ENCODE peak calls at places on chromosomes 5 and 9, in seven cellular contexts. G is sigmoid colon, O is endothelial cell, K is natural killer cell, E is chondrocyte, P is A549, X is right atrium auricular region. T is an unnamed sample.

GRCh38 chr5:164663223-164663989 is 1158.0 kb downstream of the MAT2B start:
- DNase-seq in E (no peak), P (no peak), G (no peak), X (no peak), K (no peak), O (no peak), T (no peak)

GRCh38 chr5:172691886-172692285 is 50.8 kb downstream of the NEURL1B start:
- DNase-seq in X (no peak), K (no peak), G (peak), P (no peak), E (peak), O (no peak), T (no peak)

GRCh38 chr9:114806571-114806970 is 732 bp upstream of the TNFSF15 start:
- DNase-seq in G (no peak), P (no peak), E (no peak), X (no peak), O (no peak), K (no peak), T (no peak)

GRCh38 chr5:80069918-80070318 is 34.8 kb downstream of the THBS4 start:
- DNase-seq in E (no peak), G (no peak), O (no peak), K (no peak), X (peak), P (no peak), T (no peak)

GRCh38 chr5:43780586-43780985 is 177.6 kb downstream of the NNT start:
- DNase-seq in K (no peak), G (no peak), X (no peak), O (no peak), P (no peak), E (no peak), T (no peak)

GRCh38 chr5:42520203-42520602 is 97.0 kb downstream of the GHR start:
- DNase-seq in E (no peak), K (no peak), G (no peak), P (no peak), O (no peak), X (no peak), T (no peak)

GRCh38 chr5:38827525-38827924 is 18.3 kb upstream of the OSMR start:
- DNase-seq in X (no peak), E (no peak), O (no peak), P (no peak), K (no peak), G (no peak), T (no peak)

GRCh38 chr9:35552837-35553236 is 52.2 kb upstream of the TESK1 start:
- DNase-seq in X (no peak), E (no peak), K (no peak), O (no peak), P (no peak), G (no peak), T (no peak)

GRCh38 chr5:131068893-131069643 is 96.0 kb downstream of the HINT1 start:
- DNase-seq in P (no peak), E (no peak), X (no peak), K (peak), G (no peak), O (no peak), T (no peak)

GRCh38 chr5:71693828-71694427 is 25.1 kb upstream of the CARTPT start:
- DNase-seq in P (no peak), O (peak), G (no peak), X (no peak), E (no peak), K (no peak), T (no peak)

GRCh38 chr9:133375724-133376654 is at the start of the genes STKLD1 and SURF4:
- DNase-seq in P (peak), K (peak), O (peak), E (peak), X (peak), G (peak), T (peak)

GRCh38 chr5:105573575-105573974 is 2011.0 kb upstream of the NUDT12 start:
- DNase-seq in E (no peak), G (no peak), O (no peak), X (no peak), P (no peak), K (no peak), T (no peak)

GRCh38 chr5:1413611-1414241 is 31.5 kb downstream of the SLC6A3 start:
- DNase-seq in X (no peak), K (no peak), G (peak), E (peak), P (no peak), O (no peak), T (no peak)

GRCh38 chr5:110625376-110625999 is 101.0 kb downstream of the TMEM232 start:
- DNase-seq in X (no peak), O (no peak), K (no peak), G (no peak), E (no peak), P (peak), T (no peak)

GRCh38 chr9:115327441-115328122 is 209.6 kb upstream of the TNC start:
- DNase-seq in E (no peak), X (no peak), K (no peak), G (no peak), O (no peak), P (no peak), T (no peak)

GRCh38 chr9:114141553-114142548 is 13.5 kb upstream of the COL27A1 start:
- DNase-seq in O (no peak), K (no peak), E (no peak), X (no peak), G (no peak), P (no peak), T (no peak)

GRCh38 chr9:136154943-136155342 is 36.3 kb upstream of the TMEM250 start:
- DNase-seq in K (no peak), P (no peak), X (no peak), O (no peak), G (no peak), E (no peak), T (no peak)

GRCh38 chr9:110095776-110096175 is 112.2 kb downstream of the C9orf152 start:
- DNase-seq in P (no peak), X (no peak), O (no peak), G (no peak), K (no peak), E (no peak), T (no peak)

GRCh38 chr5:1909346-1909985 is 26.7 kb upstream of the IRX4 start:
- DNase-seq in P (no peak), K (no peak), X (no peak), G (peak), E (peak), O (no peak), T (no peak)

GRCh38 chr5:141734501-141735231 is 52.6 kb upstream of the ARAP3 start:
- DNase-seq in X (no peak), E (no peak), G (no peak), P (peak), K (no peak), O (peak), T (no peak)

GRCh38 chr5:56346717-56347116 is 113.6 kb upstream of the ANKRD55 start:
- DNase-seq in O (no peak), X (no peak), G (no peak), E (no peak), P (no peak), K (no peak), T (no peak)

GRCh38 chr9:111974092-111974681 is 77.6 kb downstream of the UGCG start:
- DNase-seq in E (no peak), G (no peak), K (no peak), P (no peak), X (no peak), O (no peak), T (no peak)

DNA sequence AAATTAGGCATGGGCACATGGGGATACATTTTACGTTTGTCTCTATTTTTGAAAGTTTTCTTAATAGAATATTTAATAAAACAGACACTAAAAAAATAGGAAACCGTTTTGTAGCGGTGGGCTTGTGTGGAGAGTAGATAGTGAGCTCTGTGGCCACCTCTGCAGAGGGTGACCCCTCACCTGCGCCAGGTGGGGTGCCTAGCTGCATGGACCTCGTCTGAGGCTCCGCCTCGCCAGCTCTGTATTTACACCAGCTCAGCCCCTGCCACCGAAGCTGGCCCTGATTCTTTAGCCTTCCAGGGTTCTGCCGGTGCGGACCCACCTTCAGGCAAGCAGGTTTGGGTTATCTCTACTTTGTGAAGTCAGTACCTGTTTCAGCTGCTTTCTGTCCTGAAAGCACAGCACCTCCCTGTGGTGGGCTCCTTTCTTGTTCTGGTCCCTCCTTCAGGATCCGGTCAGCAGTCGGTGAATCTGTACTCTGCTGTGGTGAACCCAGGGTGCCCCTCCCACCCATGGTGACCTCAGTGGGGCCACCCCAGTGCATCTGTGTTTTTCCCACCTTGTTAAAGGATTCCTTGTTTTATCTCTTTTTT is 105.2 kb upstream of the CACNA1B start:
- DNase-seq in X (no peak), K (no peak), O (peak), G (peak), E (no peak), P (no peak), T (no peak)
- TF ChIP-seq CTCF in X (no peak), K (no peak), O (no peak), G (no peak), E (peak), P (peak), T (no peak)

DNA sequence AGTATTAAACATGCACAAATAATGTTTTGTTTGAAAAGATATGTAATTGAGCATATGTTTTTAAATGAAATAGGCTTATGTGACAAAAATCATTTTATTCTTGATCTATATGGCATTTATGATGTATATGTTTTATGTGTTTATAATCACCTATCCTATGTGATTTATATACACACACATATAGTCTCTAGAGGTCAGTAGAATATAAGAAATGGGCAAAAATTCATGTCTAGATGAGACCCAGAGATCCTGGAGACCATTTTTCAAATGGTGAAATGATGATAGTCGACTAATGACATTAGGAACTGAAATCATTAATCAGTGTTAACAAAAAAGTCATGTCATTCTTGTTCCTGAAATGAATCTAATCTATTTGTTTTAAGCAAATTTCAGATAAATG is 709.2 kb upstream of the WWC1 start:
- DNase-seq in E (no peak), G (no peak), K (no peak), O (no peak), P (peak), X (no peak), T (no peak)
- TF ChIP-seq CTCF in E (peak), G (no peak), K (no peak), O (no peak), P (peak), X (no peak), T (peak)

DNA sequence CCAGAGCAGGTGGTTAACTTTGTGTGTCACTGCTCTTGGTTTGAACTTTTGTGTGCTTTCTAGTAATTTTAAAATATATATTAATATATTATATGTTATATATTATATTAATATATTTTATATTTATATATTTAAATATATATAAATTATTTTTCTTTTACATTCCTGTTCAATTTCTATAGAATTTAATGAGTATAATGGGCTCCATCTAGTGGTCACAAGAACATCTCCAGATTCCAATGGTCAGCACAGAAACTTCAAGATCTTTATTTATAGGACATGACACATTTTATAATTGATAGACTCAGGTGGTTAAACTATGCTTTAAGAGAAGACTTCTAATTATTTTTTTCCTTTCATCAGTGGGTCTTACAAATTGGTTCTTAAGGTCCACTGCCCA is 39.1 kb downstream of the COL23A1 start:
- DNase-seq in E (no peak), O (no peak), G (no peak), P (peak), K (no peak), X (no peak), T (no peak)
- TF ChIP-seq CTCF in E (peak), O (peak), G (no peak), P (peak), K (peak), X (peak), T (peak)

GRCh38 chr9:34375901-34376595 is 650 bp downstream of the MYORG start:
- DNase-seq in E (no peak), K (peak), G (peak), O (peak), X (peak), P (peak), T (no peak)
- TF ChIP-seq CTCF in E (peak), K (no peak), G (peak), O (no peak), X (peak), P (peak), T (no peak)

GRCh38 chr9:121890746-121891145 is 202.4 kb downstream of the TTLL11 start:
- DNase-seq in P (no peak), K (no peak), O (no peak), X (no peak), G (no peak), E (no peak), T (no peak)

GRCh38 chr9:121889990-121890563 is 203.0 kb downstream of the TTLL11 start:
- DNase-seq in K (no peak), G (no peak), E (no peak), X (no peak), P (no peak), O (no peak), T (no peak)

GRCh38 chr9:121886759-121887485 is 206.2 kb downstream of the TTLL11 start:
- DNase-seq in O (no peak), K (no peak), P (no peak), E (no peak), G (no peak), X (no peak), T (no peak)

GRCh38 chr9:121887553-121888437 is 205.3 kb downstream of the TTLL11 start:
- DNase-seq in K (no peak), P (no peak), G (no peak), E (no peak), X (no peak), O (no peak), T (no peak)

DNA sequence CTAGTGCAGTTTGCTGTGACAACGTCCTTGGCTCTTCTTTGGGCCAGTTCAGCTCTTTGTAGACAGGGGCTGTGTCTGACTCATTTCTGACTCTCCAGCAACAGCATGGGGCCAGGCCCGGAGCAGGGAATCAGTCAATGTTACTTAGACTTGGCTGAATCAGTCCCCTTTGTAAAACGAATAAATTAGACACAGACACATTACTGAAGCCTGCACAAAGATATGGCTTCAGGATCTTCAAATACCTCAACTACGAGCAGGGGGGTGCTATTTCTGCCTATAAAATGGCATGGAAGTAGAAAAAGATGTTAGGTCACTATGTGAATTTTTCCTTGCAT is 204.7 kb downstream of the TTLL11 start:
- DNase-seq in E (no peak), G (no peak), P (peak), O (no peak), X (peak), K (no peak), T (no peak)
- TF ChIP-seq CTCF in E (no peak), G (no peak), P (no peak), O (no peak), X (no peak), K (no peak), T (no peak)

GRCh38 chr5:76175051-76175666 is 92.0 kb downstream of the SV2C start:
- DNase-seq in P (peak), E (no peak), O (peak), X (no peak), G (no peak), K (peak), T (peak)
- TF ChIP-seq CTCF in P (peak), E (peak), O (peak), X (peak), G (peak), K (peak), T (peak)

GRCh38 chr9:77161966-77162365 is 15.4 kb upstream of the VPS13A start:
- DNase-seq in P (no peak), E (no peak), K (no peak), G (no peak), X (no peak), O (no peak), T (no peak)
- TF ChIP-seq CTCF in P (no peak), E (peak), K (no peak), G (no peak), X (no peak), O (no peak), T (no peak)

DNA sequence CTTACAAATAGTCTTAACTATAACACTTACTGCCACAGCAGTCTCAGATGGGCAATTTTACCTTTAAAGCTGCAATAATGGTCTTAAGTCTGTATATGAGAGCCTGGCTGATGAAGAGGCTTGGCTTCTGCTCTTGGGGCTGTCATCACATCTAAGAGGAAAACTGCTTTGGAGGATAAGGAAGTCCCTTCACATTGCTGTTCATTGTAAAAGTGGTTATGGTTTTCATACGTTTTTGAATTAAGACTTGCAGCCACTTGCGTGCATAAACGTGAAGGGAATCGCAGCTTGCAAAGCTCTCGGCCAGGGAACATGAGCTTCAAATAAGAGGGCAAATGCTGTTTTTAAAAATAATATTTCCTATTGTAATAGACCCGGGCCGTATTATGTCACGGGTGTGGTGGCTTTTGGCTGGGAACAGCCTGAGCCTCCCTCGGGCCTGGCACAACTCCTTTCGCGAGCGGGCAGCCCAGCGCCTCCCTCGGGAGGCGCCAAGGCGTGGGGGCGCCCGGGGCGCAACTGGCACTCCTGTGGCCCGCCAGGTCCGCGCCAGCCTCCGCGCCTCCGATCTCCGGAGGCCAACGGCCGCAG is 587 bp upstream of the ARHGEF28 start:
- DNase-seq in X (no peak), E (no peak), G (no peak), K (no peak), O (no peak), P (peak), T (no peak)
- TF ChIP-seq CTCF in X (no peak), E (peak), G (no peak), K (no peak), O (no peak), P (no peak), T (no peak)